ENCODE peak calls at places on chromosomes 7 and 10, in nine cellular contexts. One of them, this sample, is unnamed.

GRCh38 chr10:60910543-60910942 is 33.4 kb downstream of the RHOBTB1 start:
- DNase-seq in activated CD8-positive, alpha-beta memory T cell treated with anti-CD3 and anti-CD28 coated beads, Interleukin-2, amount 10 ng/mL, durations not matched to agents 7 days and 5 days: no peak
- DNase-seq in HT1080: no peak
- DNase-seq in stimulated activated CD4-positive, alpha-beta T cell treated with anti-CD3 and anti-CD28 coated beads, Interleukin-1b, Interleukin-23, amount 100 ng/mL, for 48 hours: no peak
- DNase-seq in HTR-8/SVneo: no peak
- DNase-seq in activated T-cell treated with anti-CD3 and anti-CD28 coated beads, Interleukin-2, amount 50 U/mL, for 4 hours: no peak
- DNase-seq in cardiac fibroblast: peak; percentile 80
- DNase-seq in Calu3: no peak
- DNase-seq in midbrain: no peak
- DNase-seq in this sample: no peak

GRCh38 chr10:52740913-52741675 is 31.5 kb downstream of the MBL2 start:
- DNase-seq in activated CD8-positive, alpha-beta memory T cell treated with anti-CD3 and anti-CD28 coated beads, Interleukin-2, amount 10 ng/mL, durations not matched to agents 7 days and 5 days: peak; percentile 48
- DNase-seq in HT1080: peak; percentile 49
- DNase-seq in stimulated activated CD4-positive, alpha-beta T cell treated with anti-CD3 and anti-CD28 coated beads, Interleukin-1b, Interleukin-23, amount 100 ng/mL, for 48 hours: peak; percentile 16
- DNase-seq in HTR-8/SVneo: peak; percentile 39
- DNase-seq in activated T-cell treated with anti-CD3 and anti-CD28 coated beads, Interleukin-2, amount 50 U/mL, for 4 hours: no peak
- DNase-seq in cardiac fibroblast: peak; percentile 52
- DNase-seq in Calu3: peak; percentile 53
- DNase-seq in midbrain: peak; percentile 46
- DNase-seq in this sample: peak; percentile 25

GRCh38 chr10:76082232-76082631 is 650.8 kb downstream of the LRMDA start:
- DNase-seq in activated CD8-positive, alpha-beta memory T cell treated with anti-CD3 and anti-CD28 coated beads, Interleukin-2, amount 10 ng/mL, durations not matched to agents 7 days and 5 days: no peak
- DNase-seq in HT1080: no peak
- DNase-seq in stimulated activated CD4-positive, alpha-beta T cell treated with anti-CD3 and anti-CD28 coated beads, Interleukin-1b, Interleukin-23, amount 100 ng/mL, for 48 hours: peak; percentile 9
- DNase-seq in HTR-8/SVneo: no peak
- DNase-seq in activated T-cell treated with anti-CD3 and anti-CD28 coated beads, Interleukin-2, amount 50 U/mL, for 4 hours: no peak
- DNase-seq in cardiac fibroblast: no peak
- DNase-seq in Calu3: no peak
- DNase-seq in midbrain: no peak
- DNase-seq in this sample: no peak

GRCh38 chr7:77800158-77800557 is 1.6 kb downstream of the PHTF2 start:
- DNase-seq in activated CD8-positive, alpha-beta memory T cell treated with anti-CD3 and anti-CD28 coated beads, Interleukin-2, amount 10 ng/mL, durations not matched to agents 7 days and 5 days: no peak
- DNase-seq in HT1080: peak; percentile 2
- DNase-seq in stimulated activated CD4-positive, alpha-beta T cell treated with anti-CD3 and anti-CD28 coated beads, Interleukin-1b, Interleukin-23, amount 100 ng/mL, for 48 hours: no peak
- DNase-seq in HTR-8/SVneo: no peak
- DNase-seq in activated T-cell treated with anti-CD3 and anti-CD28 coated beads, Interleukin-2, amount 50 U/mL, for 4 hours: no peak
- DNase-seq in cardiac fibroblast: peak; percentile 63
- DNase-seq in Calu3: no peak
- DNase-seq in midbrain: no peak
- DNase-seq in this sample: peak; percentile 13

GRCh38 chr7:158753900-158754299 is 49.3 kb upstream of the NCAPG2 start:
- DNase-seq in activated CD8-positive, alpha-beta memory T cell treated with anti-CD3 and anti-CD28 coated beads, Interleukin-2, amount 10 ng/mL, durations not matched to agents 7 days and 5 days: no peak
- DNase-seq in HT1080: no peak
- DNase-seq in stimulated activated CD4-positive, alpha-beta T cell treated with anti-CD3 and anti-CD28 coated beads, Interleukin-1b, Interleukin-23, amount 100 ng/mL, for 48 hours: no peak
- DNase-seq in HTR-8/SVneo: no peak
- DNase-seq in activated T-cell treated with anti-CD3 and anti-CD28 coated beads, Interleukin-2, amount 50 U/mL, for 4 hours: no peak
- DNase-seq in cardiac fibroblast: no peak
- DNase-seq in Calu3: no peak
- DNase-seq in midbrain: no peak
- DNase-seq in this sample: no peak

GRCh38 chr10:117364121-117364960 is 10.9 kb downstream of the PDZD8 start:
- DNase-seq in activated CD8-positive, alpha-beta memory T cell treated with anti-CD3 and anti-CD28 coated beads, Interleukin-2, amount 10 ng/mL, durations not matched to agents 7 days and 5 days: no peak
- DNase-seq in HT1080: peak; percentile 18
- DNase-seq in stimulated activated CD4-positive, alpha-beta T cell treated with anti-CD3 and anti-CD28 coated beads, Interleukin-1b, Interleukin-23, amount 100 ng/mL, for 48 hours: no peak
- DNase-seq in HTR-8/SVneo: no peak
- DNase-seq in activated T-cell treated with anti-CD3 and anti-CD28 coated beads, Interleukin-2, amount 50 U/mL, for 4 hours: no peak
- DNase-seq in cardiac fibroblast: peak; percentile 50
- DNase-seq in Calu3: no peak
- DNase-seq in midbrain: no peak
- DNase-seq in this sample: no peak

GRCh38 chr7:111266613-111267012 is 175.7 kb downstream of the LRRN3 start:
- DNase-seq in activated CD8-positive, alpha-beta memory T cell treated with anti-CD3 and anti-CD28 coated beads, Interleukin-2, amount 10 ng/mL, durations not matched to agents 7 days and 5 days: no peak
- DNase-seq in HT1080: no peak
- DNase-seq in stimulated activated CD4-positive, alpha-beta T cell treated with anti-CD3 and anti-CD28 coated beads, Interleukin-1b, Interleukin-23, amount 100 ng/mL, for 48 hours: no peak
- DNase-seq in HTR-8/SVneo: no peak
- DNase-seq in activated T-cell treated with anti-CD3 and anti-CD28 coated beads, Interleukin-2, amount 50 U/mL, for 4 hours: no peak
- DNase-seq in cardiac fibroblast: peak; percentile 71
- DNase-seq in Calu3: no peak
- DNase-seq in midbrain: no peak
- DNase-seq in this sample: no peak

GRCh38 chr10:117425908-117426566 is 50.8 kb upstream of the PDZD8 start:
- DNase-seq in activated CD8-positive, alpha-beta memory T cell treated with anti-CD3 and anti-CD28 coated beads, Interleukin-2, amount 10 ng/mL, durations not matched to agents 7 days and 5 days: no peak
- DNase-seq in HT1080: no peak
- DNase-seq in stimulated activated CD4-positive, alpha-beta T cell treated with anti-CD3 and anti-CD28 coated beads, Interleukin-1b, Interleukin-23, amount 100 ng/mL, for 48 hours: no peak
- DNase-seq in HTR-8/SVneo: no peak
- DNase-seq in activated T-cell treated with anti-CD3 and anti-CD28 coated beads, Interleukin-2, amount 50 U/mL, for 4 hours: no peak
- DNase-seq in cardiac fibroblast: no peak
- DNase-seq in Calu3: no peak
- DNase-seq in midbrain: no peak
- DNase-seq in this sample: no peak

GRCh38 chr7:119964640-119965542 is 308.1 kb upstream of the KCND2 start:
- DNase-seq in activated CD8-positive, alpha-beta memory T cell treated with anti-CD3 and anti-CD28 coated beads, Interleukin-2, amount 10 ng/mL, durations not matched to agents 7 days and 5 days: no peak
- DNase-seq in HT1080: no peak
- DNase-seq in stimulated activated CD4-positive, alpha-beta T cell treated with anti-CD3 and anti-CD28 coated beads, Interleukin-1b, Interleukin-23, amount 100 ng/mL, for 48 hours: no peak
- DNase-seq in HTR-8/SVneo: no peak
- DNase-seq in activated T-cell treated with anti-CD3 and anti-CD28 coated beads, Interleukin-2, amount 50 U/mL, for 4 hours: no peak
- DNase-seq in cardiac fibroblast: peak; percentile 70
- DNase-seq in Calu3: no peak
- DNase-seq in midbrain: no peak
- DNase-seq in this sample: peak; percentile 44

GRCh38 chr7:159027091-159027802 is 117.4 kb downstream of the VIPR2 start:
- DNase-seq in activated CD8-positive, alpha-beta memory T cell treated with anti-CD3 and anti-CD28 coated beads, Interleukin-2, amount 10 ng/mL, durations not matched to agents 7 days and 5 days: peak; percentile 9
- DNase-seq in HT1080: no peak
- DNase-seq in stimulated activated CD4-positive, alpha-beta T cell treated with anti-CD3 and anti-CD28 coated beads, Interleukin-1b, Interleukin-23, amount 100 ng/mL, for 48 hours: no peak
- DNase-seq in HTR-8/SVneo: peak; percentile 34
- DNase-seq in activated T-cell treated with anti-CD3 and anti-CD28 coated beads, Interleukin-2, amount 50 U/mL, for 4 hours: no peak
- DNase-seq in cardiac fibroblast: no peak
- DNase-seq in Calu3: no peak
- DNase-seq in midbrain: no peak
- DNase-seq in this sample: no peak

GRCh38 chr7:54091322-54091721 is 450.9 kb upstream of the VSTM2A start:
- DNase-seq in activated CD8-positive, alpha-beta memory T cell treated with anti-CD3 and anti-CD28 coated beads, Interleukin-2, amount 10 ng/mL, durations not matched to agents 7 days and 5 days: no peak
- DNase-seq in HT1080: no peak
- DNase-seq in stimulated activated CD4-positive, alpha-beta T cell treated with anti-CD3 and anti-CD28 coated beads, Interleukin-1b, Interleukin-23, amount 100 ng/mL, for 48 hours: no peak
- DNase-seq in HTR-8/SVneo: no peak
- DNase-seq in activated T-cell treated with anti-CD3 and anti-CD28 coated beads, Interleukin-2, amount 50 U/mL, for 4 hours: no peak
- DNase-seq in cardiac fibroblast: no peak
- DNase-seq in Calu3: no peak
- DNase-seq in midbrain: no peak
- DNase-seq in this sample: no peak

GRCh38 chr7:77811895-77812685 is 13.5 kb downstream of the PHTF2 start:
- DNase-seq in activated CD8-positive, alpha-beta memory T cell treated with anti-CD3 and anti-CD28 coated beads, Interleukin-2, amount 10 ng/mL, durations not matched to agents 7 days and 5 days: no peak
- DNase-seq in HT1080: peak; percentile 60
- DNase-seq in stimulated activated CD4-positive, alpha-beta T cell treated with anti-CD3 and anti-CD28 coated beads, Interleukin-1b, Interleukin-23, amount 100 ng/mL, for 48 hours: no peak
- DNase-seq in HTR-8/SVneo: no peak
- DNase-seq in activated T-cell treated with anti-CD3 and anti-CD28 coated beads, Interleukin-2, amount 50 U/mL, for 4 hours: no peak
- DNase-seq in cardiac fibroblast: peak; percentile 46
- DNase-seq in Calu3: no peak
- DNase-seq in midbrain: no peak
- DNase-seq in this sample: no peak

GRCh38 chr7:158816995-158817394 is 12.3 kb downstream of the ESYT2 start:
- DNase-seq in activated CD8-positive, alpha-beta memory T cell treated with anti-CD3 and anti-CD28 coated beads, Interleukin-2, amount 10 ng/mL, durations not matched to agents 7 days and 5 days: no peak
- DNase-seq in HT1080: no peak
- DNase-seq in stimulated activated CD4-positive, alpha-beta T cell treated with anti-CD3 and anti-CD28 coated beads, Interleukin-1b, Interleukin-23, amount 100 ng/mL, for 48 hours: no peak
- DNase-seq in HTR-8/SVneo: no peak
- DNase-seq in activated T-cell treated with anti-CD3 and anti-CD28 coated beads, Interleukin-2, amount 50 U/mL, for 4 hours: no peak
- DNase-seq in cardiac fibroblast: no peak
- DNase-seq in Calu3: peak; percentile 77
- DNase-seq in midbrain: no peak
- DNase-seq in this sample: no peak

GRCh38 chr10:114881916-114882315 is 56.1 kb upstream of the TRUB1 start:
- DNase-seq in activated CD8-positive, alpha-beta memory T cell treated with anti-CD3 and anti-CD28 coated beads, Interleukin-2, amount 10 ng/mL, durations not matched to agents 7 days and 5 days: no peak
- DNase-seq in HT1080: no peak
- DNase-seq in stimulated activated CD4-positive, alpha-beta T cell treated with anti-CD3 and anti-CD28 coated beads, Interleukin-1b, Interleukin-23, amount 100 ng/mL, for 48 hours: no peak
- DNase-seq in HTR-8/SVneo: no peak
- DNase-seq in activated T-cell treated with anti-CD3 and anti-CD28 coated beads, Interleukin-2, amount 50 U/mL, for 4 hours: no peak
- DNase-seq in cardiac fibroblast: no peak
- DNase-seq in Calu3: no peak
- DNase-seq in midbrain: no peak
- DNase-seq in this sample: no peak

GRCh38 chr7:40704172-40704571 is 569.4 kb downstream of the SUGCT start:
- DNase-seq in activated CD8-positive, alpha-beta memory T cell treated with anti-CD3 and anti-CD28 coated beads, Interleukin-2, amount 10 ng/mL, durations not matched to agents 7 days and 5 days: no peak
- DNase-seq in HT1080: no peak
- DNase-seq in stimulated activated CD4-positive, alpha-beta T cell treated with anti-CD3 and anti-CD28 coated beads, Interleukin-1b, Interleukin-23, amount 100 ng/mL, for 48 hours: no peak
- DNase-seq in HTR-8/SVneo: no peak
- DNase-seq in activated T-cell treated with anti-CD3 and anti-CD28 coated beads, Interleukin-2, amount 50 U/mL, for 4 hours: no peak
- DNase-seq in cardiac fibroblast: no peak
- DNase-seq in Calu3: no peak
- DNase-seq in midbrain: no peak
- DNase-seq in this sample: no peak

GRCh38 chr7:133827707-133828580 is 299.2 kb upstream of the LRGUK start:
- DNase-seq in activated CD8-positive, alpha-beta memory T cell treated with anti-CD3 and anti-CD28 coated beads, Interleukin-2, amount 10 ng/mL, durations not matched to agents 7 days and 5 days: no peak
- DNase-seq in HT1080: no peak
- DNase-seq in stimulated activated CD4-positive, alpha-beta T cell treated with anti-CD3 and anti-CD28 coated beads, Interleukin-1b, Interleukin-23, amount 100 ng/mL, for 48 hours: no peak
- DNase-seq in HTR-8/SVneo: no peak
- DNase-seq in activated T-cell treated with anti-CD3 and anti-CD28 coated beads, Interleukin-2, amount 50 U/mL, for 4 hours: no peak
- DNase-seq in cardiac fibroblast: peak; percentile 1
- DNase-seq in Calu3: no peak
- DNase-seq in midbrain: no peak
- DNase-seq in this sample: peak; percentile 29

GRCh38 chr7:51639661-51640340 is 323.2 kb upstream of the COBL start:
- DNase-seq in activated CD8-positive, alpha-beta memory T cell treated with anti-CD3 and anti-CD28 coated beads, Interleukin-2, amount 10 ng/mL, durations not matched to agents 7 days and 5 days: no peak
- DNase-seq in HT1080: peak; percentile 57
- DNase-seq in stimulated activated CD4-positive, alpha-beta T cell treated with anti-CD3 and anti-CD28 coated beads, Interleukin-1b, Interleukin-23, amount 100 ng/mL, for 48 hours: no peak
- DNase-seq in HTR-8/SVneo: no peak
- DNase-seq in activated T-cell treated with anti-CD3 and anti-CD28 coated beads, Interleukin-2, amount 50 U/mL, for 4 hours: no peak
- DNase-seq in cardiac fibroblast: no peak
- DNase-seq in Calu3: no peak
- DNase-seq in midbrain: no peak
- DNase-seq in this sample: no peak

GRCh38 chr10:97821308-97822038 is 28.2 kb upstream of the GOLGA7B start:
- DNase-seq in activated CD8-positive, alpha-beta memory T cell treated with anti-CD3 and anti-CD28 coated beads, Interleukin-2, amount 10 ng/mL, durations not matched to agents 7 days and 5 days: no peak
- DNase-seq in HT1080: no peak
- DNase-seq in stimulated activated CD4-positive, alpha-beta T cell treated with anti-CD3 and anti-CD28 coated beads, Interleukin-1b, Interleukin-23, amount 100 ng/mL, for 48 hours: no peak
- DNase-seq in HTR-8/SVneo: no peak
- DNase-seq in activated T-cell treated with anti-CD3 and anti-CD28 coated beads, Interleukin-2, amount 50 U/mL, for 4 hours: no peak
- DNase-seq in cardiac fibroblast: no peak
- DNase-seq in Calu3: no peak
- DNase-seq in midbrain: no peak
- DNase-seq in this sample: no peak

GRCh38 chr7:108630002-108630401 is 60.3 kb downstream of the DNAJB9 start:
- DNase-seq in activated CD8-positive, alpha-beta memory T cell treated with anti-CD3 and anti-CD28 coated beads, Interleukin-2, amount 10 ng/mL, durations not matched to agents 7 days and 5 days: no peak
- DNase-seq in HT1080: no peak
- DNase-seq in stimulated activated CD4-positive, alpha-beta T cell treated with anti-CD3 and anti-CD28 coated beads, Interleukin-1b, Interleukin-23, amount 100 ng/mL, for 48 hours: no peak
- DNase-seq in HTR-8/SVneo: no peak
- DNase-seq in activated T-cell treated with anti-CD3 and anti-CD28 coated beads, Interleukin-2, amount 50 U/mL, for 4 hours: no peak
- DNase-seq in cardiac fibroblast: peak; percentile 85
- DNase-seq in Calu3: no peak
- DNase-seq in midbrain: peak; percentile 76
- DNase-seq in this sample: peak; percentile 81

GRCh38 chr7:149267733-149268132 is 5.7 kb downstream of the ZNF783 start:
- DNase-seq in activated CD8-positive, alpha-beta memory T cell treated with anti-CD3 and anti-CD28 coated beads, Interleukin-2, amount 10 ng/mL, durations not matched to agents 7 days and 5 days: no peak
- DNase-seq in HT1080: no peak
- DNase-seq in stimulated activated CD4-positive, alpha-beta T cell treated with anti-CD3 and anti-CD28 coated beads, Interleukin-1b, Interleukin-23, amount 100 ng/mL, for 48 hours: no peak
- DNase-seq in HTR-8/SVneo: no peak
- DNase-seq in activated T-cell treated with anti-CD3 and anti-CD28 coated beads, Interleukin-2, amount 50 U/mL, for 4 hours: peak; percentile 2
- DNase-seq in cardiac fibroblast: no peak
- DNase-seq in Calu3: no peak
- DNase-seq in midbrain: no peak
- DNase-seq in this sample: no peak

GRCh38 chr10:1197384-1197783 is 141.2 kb downstream of the WDR37 start:
- DNase-seq in activated CD8-positive, alpha-beta memory T cell treated with anti-CD3 and anti-CD28 coated beads, Interleukin-2, amount 10 ng/mL, durations not matched to agents 7 days and 5 days: no peak
- DNase-seq in HT1080: no peak
- DNase-seq in stimulated activated CD4-positive, alpha-beta T cell treated with anti-CD3 and anti-CD28 coated beads, Interleukin-1b, Interleukin-23, amount 100 ng/mL, for 48 hours: no peak
- DNase-seq in HTR-8/SVneo: no peak
- DNase-seq in activated T-cell treated with anti-CD3 and anti-CD28 coated beads, Interleukin-2, amount 50 U/mL, for 4 hours: no peak
- DNase-seq in cardiac fibroblast: no peak
- DNase-seq in Calu3: no peak
- DNase-seq in midbrain: peak; percentile 21
- DNase-seq in this sample: no peak

GRCh38 chr10:47059606-47060311 is 148.5 kb downstream of the PTPN20 start:
- DNase-seq in activated CD8-positive, alpha-beta memory T cell treated with anti-CD3 and anti-CD28 coated beads, Interleukin-2, amount 10 ng/mL, durations not matched to agents 7 days and 5 days: no peak
- DNase-seq in HT1080: no peak
- DNase-seq in stimulated activated CD4-positive, alpha-beta T cell treated with anti-CD3 and anti-CD28 coated beads, Interleukin-1b, Interleukin-23, amount 100 ng/mL, for 48 hours: no peak
- DNase-seq in HTR-8/SVneo: no peak
- DNase-seq in activated T-cell treated with anti-CD3 and anti-CD28 coated beads, Interleukin-2, amount 50 U/mL, for 4 hours: no peak
- DNase-seq in cardiac fibroblast: no peak
- DNase-seq in Calu3: no peak
- DNase-seq in midbrain: no peak
- DNase-seq in this sample: no peak

GRCh38 chr10:110802090-110802489 is 69.6 kb upstream of the PDCD4 start:
- DNase-seq in activated CD8-positive, alpha-beta memory T cell treated with anti-CD3 and anti-CD28 coated beads, Interleukin-2, amount 10 ng/mL, durations not matched to agents 7 days and 5 days: no peak
- DNase-seq in HT1080: peak; percentile 30
- DNase-seq in stimulated activated CD4-positive, alpha-beta T cell treated with anti-CD3 and anti-CD28 coated beads, Interleukin-1b, Interleukin-23, amount 100 ng/mL, for 48 hours: no peak
- DNase-seq in HTR-8/SVneo: peak; percentile 7
- DNase-seq in activated T-cell treated with anti-CD3 and anti-CD28 coated beads, Interleukin-2, amount 50 U/mL, for 4 hours: no peak
- DNase-seq in cardiac fibroblast: peak; percentile 78
- DNase-seq in Calu3: no peak
- DNase-seq in midbrain: no peak
- DNase-seq in this sample: no peak

GRCh38 chr7:95636140-95636539 is 39.8 kb upstream of the PDK4 start:
- DNase-seq in activated CD8-positive, alpha-beta memory T cell treated with anti-CD3 and anti-CD28 coated beads, Interleukin-2, amount 10 ng/mL, durations not matched to agents 7 days and 5 days: no peak
- DNase-seq in HT1080: peak; percentile 60
- DNase-seq in stimulated activated CD4-positive, alpha-beta T cell treated with anti-CD3 and anti-CD28 coated beads, Interleukin-1b, Interleukin-23, amount 100 ng/mL, for 48 hours: no peak
- DNase-seq in HTR-8/SVneo: no peak
- DNase-seq in activated T-cell treated with anti-CD3 and anti-CD28 coated beads, Interleukin-2, amount 50 U/mL, for 4 hours: no peak
- DNase-seq in cardiac fibroblast: no peak
- DNase-seq in Calu3: no peak
- DNase-seq in midbrain: no peak
- DNase-seq in this sample: no peak

GRCh38 chr7:34612671-34613070 is 45.3 kb upstream of the NPSR1 start:
- DNase-seq in activated CD8-positive, alpha-beta memory T cell treated with anti-CD3 and anti-CD28 coated beads, Interleukin-2, amount 10 ng/mL, durations not matched to agents 7 days and 5 days: no peak
- DNase-seq in HT1080: peak; percentile 31
- DNase-seq in stimulated activated CD4-positive, alpha-beta T cell treated with anti-CD3 and anti-CD28 coated beads, Interleukin-1b, Interleukin-23, amount 100 ng/mL, for 48 hours: no peak
- DNase-seq in HTR-8/SVneo: no peak
- DNase-seq in activated T-cell treated with anti-CD3 and anti-CD28 coated beads, Interleukin-2, amount 50 U/mL, for 4 hours: no peak
- DNase-seq in cardiac fibroblast: peak; percentile 41
- DNase-seq in Calu3: no peak
- DNase-seq in midbrain: no peak
- DNase-seq in this sample: no peak

GRCh38 chr7:47757946-47758371 is 176.0 kb upstream of the TNS3 start:
- DNase-seq in activated CD8-positive, alpha-beta memory T cell treated with anti-CD3 and anti-CD28 coated beads, Interleukin-2, amount 10 ng/mL, durations not matched to agents 7 days and 5 days: no peak
- DNase-seq in HT1080: no peak
- DNase-seq in stimulated activated CD4-positive, alpha-beta T cell treated with anti-CD3 and anti-CD28 coated beads, Interleukin-1b, Interleukin-23, amount 100 ng/mL, for 48 hours: no peak
- DNase-seq in HTR-8/SVneo: no peak
- DNase-seq in activated T-cell treated with anti-CD3 and anti-CD28 coated beads, Interleukin-2, amount 50 U/mL, for 4 hours: no peak
- DNase-seq in cardiac fibroblast: peak; percentile 95
- DNase-seq in Calu3: no peak
- DNase-seq in midbrain: no peak
- DNase-seq in this sample: no peak

GRCh38 chr10:110648743-110649651 is 4.9 kb downstream of the RBM20 start:
- DNase-seq in activated CD8-positive, alpha-beta memory T cell treated with anti-CD3 and anti-CD28 coated beads, Interleukin-2, amount 10 ng/mL, durations not matched to agents 7 days and 5 days: no peak
- DNase-seq in HT1080: no peak
- DNase-seq in stimulated activated CD4-positive, alpha-beta T cell treated with anti-CD3 and anti-CD28 coated beads, Interleukin-1b, Interleukin-23, amount 100 ng/mL, for 48 hours: no peak
- DNase-seq in HTR-8/SVneo: no peak
- DNase-seq in activated T-cell treated with anti-CD3 and anti-CD28 coated beads, Interleukin-2, amount 50 U/mL, for 4 hours: no peak
- DNase-seq in cardiac fibroblast: no peak
- DNase-seq in Calu3: no peak
- DNase-seq in midbrain: no peak
- DNase-seq in this sample: peak; percentile 64

GRCh38 chr7:96823274-96823673 is 113.6 kb upstream of the SEM1 start:
- DNase-seq in activated CD8-positive, alpha-beta memory T cell treated with anti-CD3 and anti-CD28 coated beads, Interleukin-2, amount 10 ng/mL, durations not matched to agents 7 days and 5 days: no peak
- DNase-seq in HT1080: peak; percentile 38
- DNase-seq in stimulated activated CD4-positive, alpha-beta T cell treated with anti-CD3 and anti-CD28 coated beads, Interleukin-1b, Interleukin-23, amount 100 ng/mL, for 48 hours: no peak
- DNase-seq in HTR-8/SVneo: no peak
- DNase-seq in activated T-cell treated with anti-CD3 and anti-CD28 coated beads, Interleukin-2, amount 50 U/mL, for 4 hours: no peak
- DNase-seq in cardiac fibroblast: no peak
- DNase-seq in Calu3: no peak
- DNase-seq in midbrain: no peak
- DNase-seq in this sample: no peak

GRCh38 chr10:43361532-43362190 is 9.8 kb upstream of the FXYD4 start:
- DNase-seq in activated CD8-positive, alpha-beta memory T cell treated with anti-CD3 and anti-CD28 coated beads, Interleukin-2, amount 10 ng/mL, durations not matched to agents 7 days and 5 days: peak; percentile 46
- DNase-seq in HT1080: no peak
- DNase-seq in stimulated activated CD4-positive, alpha-beta T cell treated with anti-CD3 and anti-CD28 coated beads, Interleukin-1b, Interleukin-23, amount 100 ng/mL, for 48 hours: peak; percentile 25
- DNase-seq in HTR-8/SVneo: no peak
- DNase-seq in activated T-cell treated with anti-CD3 and anti-CD28 coated beads, Interleukin-2, amount 50 U/mL, for 4 hours: peak; percentile 25
- DNase-seq in cardiac fibroblast: no peak
- DNase-seq in Calu3: no peak
- DNase-seq in midbrain: no peak
- DNase-seq in this sample: no peak

GRCh38 chr7:84720456-84721097 is 466.3 kb downstream of the SEMA3D start:
- DNase-seq in activated CD8-positive, alpha-beta memory T cell treated with anti-CD3 and anti-CD28 coated beads, Interleukin-2, amount 10 ng/mL, durations not matched to agents 7 days and 5 days: no peak
- DNase-seq in HT1080: no peak
- DNase-seq in stimulated activated CD4-positive, alpha-beta T cell treated with anti-CD3 and anti-CD28 coated beads, Interleukin-1b, Interleukin-23, amount 100 ng/mL, for 48 hours: no peak
- DNase-seq in HTR-8/SVneo: no peak
- DNase-seq in activated T-cell treated with anti-CD3 and anti-CD28 coated beads, Interleukin-2, amount 50 U/mL, for 4 hours: no peak
- DNase-seq in cardiac fibroblast: no peak
- DNase-seq in Calu3: no peak
- DNase-seq in midbrain: no peak
- DNase-seq in this sample: no peak

GRCh38 chr7:94655884-94656657 is at the start of gene SGCE:
- DNase-seq in activated CD8-positive, alpha-beta memory T cell treated with anti-CD3 and anti-CD28 coated beads, Interleukin-2, amount 10 ng/mL, durations not matched to agents 7 days and 5 days: peak; percentile 59
- DNase-seq in HT1080: peak; percentile 61
- DNase-seq in stimulated activated CD4-positive, alpha-beta T cell treated with anti-CD3 and anti-CD28 coated beads, Interleukin-1b, Interleukin-23, amount 100 ng/mL, for 48 hours: peak; percentile 41
- DNase-seq in HTR-8/SVneo: peak; percentile 51
- DNase-seq in activated T-cell treated with anti-CD3 and anti-CD28 coated beads, Interleukin-2, amount 50 U/mL, for 4 hours: peak; percentile 44
- DNase-seq in cardiac fibroblast: peak; percentile 89
- DNase-seq in Calu3: peak; percentile 77
- DNase-seq in midbrain: peak; percentile 85
- DNase-seq in this sample: peak; percentile 86

This sample was measured in SJCRH30.